ENCODE peak calls at places on chromosomes 2 and 18, in five cellular contexts. S is AG10803, D is NB4, N is ovary, P is WERI-Rb-1. W is an unnamed sample.
A peak's percentile ranks its signal among the peaks of the same experiment; 100 is the strongest.

GRCh38 chr2:209141142-209141541 is 282.7 kb upstream of the MAP2 start:
- DNase-seq in S (no peak), D (no peak), P (no peak), N (no peak), W (no peak)

GRCh38 chr2:200577000-200577399 is 8.8 kb upstream of the AOX1 start:
- DNase-seq in S (no peak), P (no peak), N (no peak), D (no peak), W (no peak)

GRCh38 chr18:43563780-43564179 is 286.5 kb upstream of the SYT4 start:
- DNase-seq in S (peak; percentile 20), P (peak; percentile 47), D (peak; percentile 44), N (no peak), W (no peak)

GRCh38 chr2:69196327-69197117 is 183.5 kb downstream of the ANTXR1 start:
- DNase-seq in N (peak; percentile 32), P (no peak), S (peak; percentile 99), D (no peak), W (no peak)

GRCh38 chr18:40685241-40685640 is 1269.8 kb upstream of the PIK3C3 start:
- DNase-seq in D (no peak), P (no peak), N (no peak), S (no peak), W (no peak)

GRCh38 chr2:112814278-112814677 is 22.3 kb downstream of the IL1B start:
- DNase-seq in N (no peak), P (no peak), S (peak; percentile 71), D (no peak), W (no peak)

GRCh38 chr2:11129598-11130449 is 25.4 kb upstream of the SLC66A3 start:
- DNase-seq in D (peak; percentile 79), N (peak; percentile 65), S (no peak), P (peak; percentile 87), W (peak; percentile 50)

GRCh38 chr2:48728827-48729226 is 26.7 kb downstream of the LHCGR start:
- DNase-seq in D (no peak), S (no peak), P (no peak), N (no peak), W (no peak)

GRCh38 chr2:111135910-111136297 is 15.2 kb downstream of the BCL2L11 start:
- DNase-seq in S (no peak), P (peak; percentile 42), D (peak; percentile 24), N (peak; percentile 26), W (no peak)

GRCh38 chr2:98729652-98730051 is 1.3 kb downstream of the MGAT4A start:
- DNase-seq in D (peak; percentile 42), N (no peak), S (no peak), P (no peak), W (no peak)

GRCh38 chr2:42792583-42793313 is at the start of gene HAAO:
- DNase-seq in S (no peak), N (peak; percentile 72), P (no peak), D (no peak), W (no peak)
- TF ChIP-seq CTCF in S (no peak), N (no peak), P (no peak), D (no peak), W (no peak)

GRCh38 chr2:206527153-206527552 is 83.8 kb downstream of the ADAM23 start:
- DNase-seq in N (no peak), D (no peak), P (no peak), S (no peak), W (no peak)
- TF ChIP-seq CTCF in N (no peak), D (no peak), P (no peak), S (no peak), W (no peak)

DNA sequence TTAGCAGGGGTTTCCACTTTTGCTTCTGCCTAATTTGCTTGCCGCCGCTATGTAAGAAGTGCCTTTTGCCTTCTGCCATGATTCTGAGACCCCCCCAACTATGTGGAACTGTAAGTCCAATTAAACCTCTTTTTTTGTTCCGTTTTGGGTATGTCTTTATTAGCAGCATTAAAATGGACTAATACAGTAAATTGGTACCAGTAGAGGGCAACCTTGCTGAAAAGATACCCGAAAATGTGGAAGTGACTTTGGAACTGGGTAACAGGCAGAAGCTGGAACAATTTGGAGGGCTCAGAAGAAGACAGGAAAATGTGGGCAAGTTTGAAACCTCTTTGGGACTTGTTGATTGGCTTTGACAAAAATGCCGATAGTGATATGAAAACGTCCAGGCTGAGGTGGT is 216.1 kb upstream of the FSIP2 start:
- DNase-seq in N (no peak), D (peak; percentile 10), S (no peak), P (no peak), W (no peak)
- TF ChIP-seq CTCF in N (no peak), D (no peak), S (no peak), P (peak; percentile 2), W (no peak)

DNA sequence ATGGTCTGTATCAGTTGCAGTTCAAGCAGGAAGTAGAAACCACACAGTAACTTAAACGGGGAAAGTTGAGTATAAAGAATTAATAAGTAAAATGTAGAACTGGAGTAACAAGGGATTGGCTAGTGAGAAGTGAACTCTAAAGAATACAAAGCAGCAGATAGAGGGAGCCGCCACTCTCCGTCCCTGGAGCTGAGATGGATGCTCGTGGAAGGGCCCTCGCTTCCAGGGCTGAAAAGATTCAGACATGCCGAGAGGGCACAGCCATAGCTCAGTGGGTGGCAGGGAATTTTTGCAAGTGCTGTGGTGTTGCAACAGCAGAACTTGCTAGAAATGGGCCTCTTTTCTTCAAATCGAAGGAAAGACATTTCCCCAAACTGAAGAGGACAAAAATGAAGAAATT is 155.8 kb downstream of the COL6A3 start:
- DNase-seq in D (peak; percentile 15), P (no peak), N (peak; percentile 48), S (peak; percentile 77), W (no peak)
- TF ChIP-seq CTCF in D (no peak), P (no peak), N (no peak), S (peak; percentile 42), W (no peak)

GRCh38 chr2:205903549-205904129 is 182.3 kb downstream of the INO80D start:
- DNase-seq in D (peak; percentile 64), N (no peak), S (no peak), P (peak; percentile 76), W (no peak)
- TF ChIP-seq CTCF in D (peak; percentile 73), N (no peak), S (peak; percentile 22), P (peak; percentile 92), W (no peak)

GRCh38 chr2:73292906-73293533 is 328 bp downstream of the EGR4 start:
- DNase-seq in S (no peak), N (no peak), D (no peak), P (peak; percentile 45), W (no peak)
- TF ChIP-seq CTCF in S (no peak), N (no peak), D (no peak), P (peak; percentile 14), W (no peak)

GRCh38 chr2:176781570-176782217 is 430.9 kb upstream of the HNRNPA3 start:
- DNase-seq in S (no peak), P (no peak), D (peak; percentile 9), N (no peak), W (no peak)
- TF ChIP-seq CTCF in S (no peak), P (no peak), D (no peak), N (no peak), W (no peak)

GRCh38 chr2:85015653-85016360 is 44.8 kb downstream of the KCMF1 start:
- DNase-seq in P (no peak), N (no peak), S (peak; percentile 36), D (no peak), W (no peak)

GRCh38 chr2:85018049-85018447 is 47.1 kb downstream of the KCMF1 start:
- DNase-seq in P (no peak), D (no peak), N (no peak), S (no peak), W (no peak)

GRCh38 chr2:85012855-85013254 is 41.9 kb downstream of the KCMF1 start:
- DNase-seq in D (no peak), S (no peak), N (no peak), P (no peak), W (no peak)

GRCh38 chr2:85019121-85019520 is 48.2 kb downstream of the KCMF1 start:
- DNase-seq in P (no peak), D (no peak), N (no peak), S (no peak), W (no peak)

GRCh38 chr2:85017436-85018048 is 46.6 kb downstream of the KCMF1 start:
- DNase-seq in S (no peak), D (peak; percentile 30), P (no peak), N (no peak), W (no peak)
- TF ChIP-seq CTCF in S (peak; percentile 49), D (no peak), P (no peak), N (no peak), W (peak; percentile 44)

GRCh38 chr18:3455090-3455640 is 5.2 kb downstream of the TGIF1 start:
- DNase-seq in P (no peak), N (no peak), D (no peak), S (no peak), W (no peak)
- TF ChIP-seq CTCF in P (no peak), N (no peak), D (no peak), S (no peak), W (peak; percentile 46)

GRCh38 chr18:66872277-66872676 is 268.4 kb upstream of the CDH19 start:
- DNase-seq in S (no peak), P (no peak), D (peak; percentile 17), N (no peak), W (no peak)
- TF ChIP-seq CTCF in S (no peak), P (no peak), D (no peak), N (no peak), W (no peak)

W was measured in natural killer cell.